ENCODE peak calls at places on chromosomes 16 and 17, in five cellular contexts. V, K, R, E and Z are unnamed samples.

GRCh38 chr17:45020354-45021138 is 30.9 kb downstream of the DCAKD start:
- DNase-seq in V (peak), K (no peak), R (peak), E (no peak), Z (peak)

GRCh38 chr16:68235882-68236803 is at the start of gene ESRP2:
- DNase-seq in V (peak), K (peak), R (peak), E (peak), Z (peak)

GRCh38 chr16:11681977-11682654 is 13.9 kb downstream of the SNN start:
- DNase-seq in V (peak), K (no peak), R (peak), E (peak), Z (no peak)

GRCh38 chr16:81581107-81581506 is 136.5 kb downstream of the CMIP start:
- DNase-seq in V (no peak), K (no peak), R (peak), E (no peak), Z (peak)

GRCh38 chr16:69796285-69797118 is 34.4 kb downstream of the WWP2 start:
- DNase-seq in V (peak), K (peak), R (no peak), E (no peak), Z (peak)

GRCh38 chr16:66044616-66045015 is 321.9 kb upstream of the CDH5 start:
- DNase-seq in V (no peak), K (no peak), R (no peak), E (no peak), Z (peak)

GRCh38 chr16:87824016-87824990 is 45.0 kb downstream of the SLC7A5 start:
- DNase-seq in V (no peak), K (no peak), R (no peak), E (no peak), Z (no peak)

GRCh38 chr17:80257716-80258213 is 2.9 kb upstream of the RNF213 start:
- DNase-seq in V (no peak), K (no peak), R (no peak), E (no peak), Z (no peak)

GRCh38 chr17:75996665-75997590 is 3.7 kb upstream of the CDK3 start:
- DNase-seq in V (peak), K (peak), R (peak), E (no peak), Z (no peak)

GRCh38 chr16:81448154-81449131 is 3.8 kb downstream of the CMIP start:
- DNase-seq in V (no peak), K (no peak), R (peak), E (no peak), Z (peak)

GRCh38 chr16:77724174-77724573 is 1.9 kb downstream of the NUDT7 start:
- DNase-seq in V (no peak), K (no peak), R (no peak), E (no peak), Z (no peak)

GRCh38 chr16:50802000-50802399 is 60.1 kb downstream of the CYLD start:
- DNase-seq in V (no peak), K (no peak), R (no peak), E (no peak), Z (no peak)

GRCh38 chr16:9159839-9160550 is 68.6 kb downstream of the HAPSTR1 start:
- DNase-seq in V (no peak), K (peak), R (peak), E (no peak), Z (peak)

GRCh38 chr16:87278191-87279093 is 38.8 kb downstream of the C16orf95 start:
- DNase-seq in V (peak), K (peak), R (peak), E (no peak), Z (peak)

GRCh38 chr17:14011740-14012405 is 57.4 kb upstream of the COX10 start:
- DNase-seq in V (no peak), K (no peak), R (no peak), E (no peak), Z (peak)

GRCh38 chr16:86457621-86458456 is 52.5 kb upstream of the FOXF1 start:
- DNase-seq in V (peak), K (no peak), R (no peak), E (no peak), Z (no peak)

GRCh38 chr16:25108054-25108453 is 3.5 kb upstream of the LCMT1 start:
- DNase-seq in V (no peak), K (no peak), R (no peak), E (no peak), Z (no peak)

GRCh38 chr16:17460890-17461289 is 9.9 kb downstream of the XYLT1 start:
- DNase-seq in V (no peak), K (no peak), R (no peak), E (no peak), Z (no peak)

GRCh38 chr17:57110579-57111367 is 25.7 kb downstream of the AKAP1 start:
- DNase-seq in V (no peak), K (no peak), R (no peak), E (no peak), Z (no peak)

GRCh38 chr17:57111386-57111785 is 26.3 kb downstream of the AKAP1 start:
- DNase-seq in V (no peak), K (no peak), R (no peak), E (no peak), Z (no peak)

GRCh38 chr17:57110152-57110542 is 25.1 kb downstream of the AKAP1 start:
- DNase-seq in V (peak), K (no peak), R (no peak), E (no peak), Z (no peak)

GRCh38 chr17:57108656-57109392 is 23.8 kb downstream of the AKAP1 start:
- DNase-seq in V (no peak), K (no peak), R (no peak), E (no peak), Z (no peak)

DNA sequence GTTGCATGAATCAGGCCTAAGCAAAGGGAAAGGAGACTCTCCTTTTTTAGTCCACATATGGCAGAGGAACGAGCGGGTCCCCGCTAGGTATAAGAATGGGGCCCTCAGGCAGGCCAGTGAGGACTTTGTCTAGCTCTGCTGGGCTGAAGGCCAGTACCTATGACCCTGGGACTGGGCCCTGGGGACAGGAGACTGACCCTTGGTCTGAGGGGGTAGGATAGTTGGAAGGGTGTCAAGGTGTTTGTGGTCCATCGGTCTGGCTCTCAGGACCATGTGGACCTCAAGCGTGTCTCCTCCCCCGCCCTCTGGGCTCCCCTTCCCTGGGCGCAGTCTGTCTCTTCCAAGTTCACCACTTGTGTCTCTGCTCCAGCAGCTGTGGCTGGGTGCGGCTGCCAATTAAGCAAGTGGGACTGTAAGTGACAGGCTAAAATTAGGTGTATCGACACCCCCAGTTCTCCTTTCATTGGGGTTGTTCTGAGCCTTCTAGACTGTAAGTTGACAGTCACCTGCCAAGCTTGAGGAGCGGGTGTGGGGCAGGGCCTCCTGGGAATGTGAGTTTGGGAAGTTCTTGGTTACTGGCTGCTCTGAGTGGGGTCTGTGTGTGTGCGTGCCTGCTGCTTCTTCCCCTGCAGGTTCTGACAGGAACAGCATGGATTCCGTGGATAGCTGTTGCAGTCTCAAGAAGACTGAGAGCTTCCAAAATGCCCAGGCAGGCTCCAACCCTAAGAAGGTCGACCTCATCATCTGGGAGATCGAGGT is 24.5 kb downstream of the AKAP1 start:
- DNase-seq in V (peak), K (peak), R (no peak), E (no peak), Z (no peak)
- TF ChIP-seq POLR2AphosphoS5 in V (no peak), K (no peak), R (no peak), E (no peak), Z (no peak)

GRCh38 chr16:88837806-88838205 is 18.9 kb downstream of the GALNS start:
- DNase-seq in V (no peak), K (no peak), R (no peak), E (no peak), Z (no peak)

GRCh38 chr16:88835383-88835782 is 21.4 kb downstream of the GALNS start:
- DNase-seq in V (peak), K (no peak), R (no peak), E (no peak), Z (no peak)

GRCh38 chr16:88838566-88838965 is 18.2 kb downstream of the GALNS start:
- DNase-seq in V (no peak), K (no peak), R (no peak), E (no peak), Z (no peak)

GRCh38 chr16:88835818-88836217 is 20.9 kb downstream of the GALNS start:
- DNase-seq in V (no peak), K (no peak), R (no peak), E (no peak), Z (no peak)

GRCh38 chr16:88836791-88837190 is 20.0 kb downstream of the GALNS start:
- DNase-seq in V (no peak), K (no peak), R (no peak), E (no peak), Z (no peak)
- TF ChIP-seq POLR2A in V (no peak), K (no peak), R (no peak), E (no peak), Z (no peak)

GRCh38 chr16:83837566-83837965 is 29.8 kb downstream of the HSBP1 start:
- DNase-seq in V (peak), K (no peak), R (no peak), E (peak), Z (no peak)

GRCh38 chr16:83839561-83839960 is 31.8 kb downstream of the HSBP1 start:
- DNase-seq in V (no peak), K (no peak), R (no peak), E (no peak), Z (no peak)

GRCh38 chr16:83842291-83842690 is 34.5 kb downstream of the HSBP1 start:
- DNase-seq in V (peak), K (no peak), R (no peak), E (peak), Z (no peak)

GRCh38 chr16:83838151-83838550 is 30.4 kb downstream of the HSBP1 start:
- DNase-seq in V (no peak), K (no peak), R (no peak), E (no peak), Z (no peak)

GRCh38 chr16:83840060-83840617 is 32.4 kb downstream of the HSBP1 start:
- DNase-seq in V (no peak), K (no peak), R (no peak), E (peak), Z (no peak)
- H3K27ac ChIP-seq in V (no peak), K (no peak), R (no peak), E (no peak), Z (no peak)

GRCh38 chr17:82950525-82951102 is 110.8 kb upstream of the ZNF750 start:
- DNase-seq in V (peak), K (peak), R (no peak), E (no peak), Z (no peak)
- TF ChIP-seq POLR2AphosphoS5 in V (no peak), K (no peak), R (no peak), E (no peak), Z (no peak)

DNA sequence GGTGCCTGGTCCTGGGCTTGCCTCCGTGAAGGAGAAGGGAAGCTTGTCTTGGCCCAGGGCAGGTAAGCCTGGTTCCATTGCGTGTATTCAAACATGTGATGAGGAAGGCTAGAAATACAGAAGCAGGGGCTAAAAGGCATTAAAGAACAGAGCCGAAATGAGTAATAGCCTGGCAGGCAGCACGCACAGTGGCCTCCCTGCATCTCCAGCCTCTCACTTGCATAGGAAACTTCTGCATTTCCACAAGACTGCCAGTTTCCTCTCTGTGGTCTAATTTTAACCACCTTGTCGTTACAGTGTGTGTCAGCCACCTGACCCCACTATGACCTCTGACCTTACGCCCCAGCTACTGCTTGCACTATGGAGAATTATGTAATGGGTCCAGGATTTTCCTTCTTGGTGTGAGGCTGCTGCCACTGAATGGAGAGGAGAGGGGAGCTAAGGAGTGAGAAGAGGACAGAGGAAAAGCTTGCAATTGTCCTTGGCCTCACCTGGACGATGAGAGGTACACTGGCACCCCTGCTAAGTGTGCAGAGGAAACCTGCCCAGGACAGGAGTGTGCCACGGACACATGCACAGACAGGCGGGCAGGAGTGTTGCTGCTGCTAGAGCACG is 32.8 kb downstream of the HIC1 start:
- DNase-seq in V (peak), K (peak), R (no peak), E (peak), Z (no peak)
- TF ChIP-seq POLR2A in V (no peak), K (no peak), R (no peak), E (no peak), Z (no peak)

DNA sequence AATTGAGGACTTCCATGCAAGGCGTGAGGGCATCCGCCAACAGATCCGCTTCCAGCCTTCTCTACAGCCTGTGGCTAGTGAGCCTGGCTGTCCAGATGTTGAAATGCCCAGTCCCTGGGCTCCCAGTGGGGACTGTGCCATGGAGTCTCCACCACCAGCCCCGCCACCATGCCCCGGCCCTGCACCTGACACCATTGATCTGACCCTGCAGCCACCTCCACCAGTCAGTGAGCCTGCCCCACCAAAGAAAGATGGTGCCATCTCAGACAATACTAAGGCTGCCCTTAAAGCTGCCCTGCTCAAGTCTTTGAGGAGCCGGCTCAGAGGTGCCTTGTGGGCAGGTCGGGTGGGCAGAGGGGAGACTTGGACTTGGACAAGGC is 3.1 kb downstream of the MAPK7 start:
- DNase-seq in V (peak), K (no peak), R (no peak), E (peak), Z (no peak)
- H3K27ac ChIP-seq in V (peak), K (peak), R (peak), E (no peak), Z (no peak)

GRCh38 chr17:50697663-50698272 is 9.9 kb downstream of the ANKRD40 start:
- DNase-seq in V (no peak), K (no peak), R (no peak), E (no peak), Z (no peak)

GRCh38 chr17:50697076-50697475 is 10.6 kb downstream of the ANKRD40 start:
- DNase-seq in V (peak), K (no peak), R (no peak), E (no peak), Z (no peak)

GRCh38 chr17:50699410-50699809 is 8.3 kb downstream of the ANKRD40 start:
- DNase-seq in V (no peak), K (no peak), R (no peak), E (no peak), Z (no peak)

GRCh38 chr17:50693041-50693682 is 14.6 kb downstream of the ANKRD40 start:
- DNase-seq in V (no peak), K (no peak), R (no peak), E (peak), Z (no peak)

DNA sequence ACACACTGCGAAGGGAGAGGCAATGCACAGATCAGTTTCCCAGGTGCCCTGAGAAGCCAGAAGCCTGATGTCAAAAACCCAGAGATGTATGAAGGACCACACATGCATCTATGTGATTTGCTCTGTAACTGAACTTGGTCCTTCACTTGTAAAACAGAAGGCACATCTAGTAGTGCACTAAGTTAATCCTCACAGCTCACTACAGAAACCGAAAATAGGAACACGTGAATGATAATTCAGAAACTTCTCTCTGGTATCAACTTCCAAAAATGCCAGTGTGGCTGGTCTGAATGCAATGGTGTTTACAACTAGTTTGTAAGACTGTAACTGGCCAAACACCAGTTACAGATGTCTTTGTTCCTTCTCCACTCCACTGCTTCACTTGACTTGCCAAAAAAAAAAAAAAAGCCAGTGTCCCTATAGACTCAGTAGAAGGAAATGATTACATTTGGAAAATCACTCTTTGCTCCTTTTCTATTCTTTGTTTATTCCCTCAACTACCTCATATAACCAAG is 11.3 kb downstream of the ANKRD40 start:
- DNase-seq in V (peak), K (no peak), R (no peak), E (no peak), Z (no peak)
- TF ChIP-seq POLR2AphosphoS5 in V (no peak), K (no peak), R (no peak), E (no peak), Z (no peak)

GRCh38 chr17:57935833-57936807 is 19.1 kb downstream of the CUEDC1 start:
- DNase-seq in V (peak), K (no peak), R (no peak), E (peak), Z (no peak)
- TF ChIP-seq POLR2A in V (no peak), K (no peak), R (no peak), E (no peak), Z (no peak)